ENCODE peak calls at places on chromosomes 3 and 15, in nine cellular contexts. One of them, this sample, is unnamed.

GRCh38 chr3:123449986-123450474 is 1.1 kb upstream of the ADCY5 start:
- DNase-seq in stomach: no peak
- DNase-seq in transverse colon: peak; percentile 17
- DNase-seq in ovary: peak; percentile 74
- DNase-seq in sigmoid colon: no peak
- DNase-seq in A549: no peak
- DNase-seq in H1: peak; percentile 79
- DNase-seq in K562: no peak
- DNase-seq in suprapubic skin: no peak
- DNase-seq in this sample: no peak

GRCh38 chr3:105747056-105747455 is 121.8 kb downstream of the CBLB start:
- DNase-seq in stomach: no peak
- DNase-seq in transverse colon: no peak
- DNase-seq in ovary: no peak
- DNase-seq in sigmoid colon: no peak
- DNase-seq in A549: peak; percentile 25
- DNase-seq in H1: no peak
- DNase-seq in K562: no peak
- DNase-seq in suprapubic skin: no peak
- DNase-seq in this sample: no peak

GRCh38 chr3:74121761-74122160 is 492.7 kb downstream of the CNTN3 start:
- DNase-seq in stomach: no peak
- DNase-seq in transverse colon: no peak
- DNase-seq in ovary: no peak
- DNase-seq in sigmoid colon: no peak
- DNase-seq in A549: no peak
- DNase-seq in H1: no peak
- DNase-seq in K562: no peak
- DNase-seq in suprapubic skin: no peak
- DNase-seq in this sample: no peak

GRCh38 chr3:57048052-57048671 is 12.3 kb upstream of the SPATA12 start:
- DNase-seq in stomach: no peak
- DNase-seq in transverse colon: no peak
- DNase-seq in ovary: no peak
- DNase-seq in sigmoid colon: peak; percentile 78
- DNase-seq in A549: no peak
- DNase-seq in H1: no peak
- DNase-seq in K562: no peak
- DNase-seq in suprapubic skin: peak; percentile 82
- DNase-seq in this sample: peak; percentile 26

GRCh38 chr3:38647217-38647970 is 2.1 kb downstream of the SCN5A start:
- DNase-seq in stomach: no peak
- DNase-seq in transverse colon: no peak
- DNase-seq in ovary: no peak
- DNase-seq in sigmoid colon: peak; percentile 42
- DNase-seq in A549: no peak
- DNase-seq in H1: no peak
- DNase-seq in K562: no peak
- DNase-seq in suprapubic skin: no peak
- DNase-seq in this sample: no peak

GRCh38 chr3:72782521-72782920 is 65.7 kb downstream of the SHQ1 start:
- DNase-seq in stomach: no peak
- DNase-seq in transverse colon: no peak
- DNase-seq in ovary: no peak
- DNase-seq in sigmoid colon: no peak
- DNase-seq in A549: no peak
- DNase-seq in H1: no peak
- DNase-seq in K562: no peak
- DNase-seq in suprapubic skin: no peak
- DNase-seq in this sample: no peak

GRCh38 chr3:129291487-129291886 is 12.8 kb downstream of the HMCES start:
- DNase-seq in stomach: no peak
- DNase-seq in transverse colon: no peak
- DNase-seq in ovary: no peak
- DNase-seq in sigmoid colon: no peak
- DNase-seq in A549: no peak
- DNase-seq in H1: no peak
- DNase-seq in K562: no peak
- DNase-seq in suprapubic skin: peak; percentile 25
- DNase-seq in this sample: no peak

GRCh38 chr15:69603369-69604049 is 150.9 kb downstream of the RPLP1 start:
- DNase-seq in stomach: no peak
- DNase-seq in transverse colon: no peak
- DNase-seq in ovary: no peak
- DNase-seq in sigmoid colon: no peak
- DNase-seq in A549: no peak
- DNase-seq in H1: no peak
- DNase-seq in K562: no peak
- DNase-seq in suprapubic skin: peak; percentile 7
- DNase-seq in this sample: no peak

GRCh38 chr15:25670025-25670554 is 193.0 kb downstream of the ATP10A start:
- DNase-seq in stomach: no peak
- DNase-seq in transverse colon: peak; percentile 21
- DNase-seq in ovary: peak; percentile 54
- DNase-seq in sigmoid colon: peak; percentile 89
- DNase-seq in A549: peak; percentile 7
- DNase-seq in H1: peak; percentile 67
- DNase-seq in K562: no peak
- DNase-seq in suprapubic skin: no peak
- DNase-seq in this sample: no peak

GRCh38 chr3:108472011-108472591 is 38.3 kb downstream of the MYH15 start:
- DNase-seq in stomach: no peak
- DNase-seq in transverse colon: no peak
- DNase-seq in ovary: no peak
- DNase-seq in sigmoid colon: no peak
- DNase-seq in A549: peak; percentile 73
- DNase-seq in H1: no peak
- DNase-seq in K562: no peak
- DNase-seq in suprapubic skin: no peak
- DNase-seq in this sample: no peak
- TF ChIP-seq EP300 in stomach: no peak
- TF ChIP-seq EP300 in transverse colon: no peak
- TF ChIP-seq EP300 in ovary: no peak
- TF ChIP-seq EP300 in sigmoid colon: no peak
- TF ChIP-seq EP300 in A549: no peak
- TF ChIP-seq EP300 in H1: no peak
- TF ChIP-seq EP300 in K562: no peak
- TF ChIP-seq EP300 in suprapubic skin: no peak
- TF ChIP-seq EP300 in this sample: no peak

GRCh38 chr3:71130516-71131384 is 452.8 kb downstream of the FOXP1 start:
- DNase-seq in stomach: peak; percentile 71
- DNase-seq in transverse colon: peak; percentile 79
- DNase-seq in ovary: peak; percentile 70
- DNase-seq in sigmoid colon: peak; percentile 86
- DNase-seq in A549: peak; percentile 59
- DNase-seq in H1: no peak
- DNase-seq in K562: no peak
- DNase-seq in suprapubic skin: peak; percentile 73
- DNase-seq in this sample: peak; percentile 45

GRCh38 chr3:71131893-71132314 is 451.6 kb downstream of the FOXP1 start:
- DNase-seq in stomach: no peak
- DNase-seq in transverse colon: no peak
- DNase-seq in ovary: no peak
- DNase-seq in sigmoid colon: no peak
- DNase-seq in A549: no peak
- DNase-seq in H1: no peak
- DNase-seq in K562: no peak
- DNase-seq in suprapubic skin: no peak
- DNase-seq in this sample: no peak

GRCh38 chr3:71131385-71131871 is 452.1 kb downstream of the FOXP1 start:
- DNase-seq in stomach: no peak
- DNase-seq in transverse colon: no peak
- DNase-seq in ovary: no peak
- DNase-seq in sigmoid colon: no peak
- DNase-seq in A549: no peak
- DNase-seq in H1: no peak
- DNase-seq in K562: no peak
- DNase-seq in suprapubic skin: no peak
- DNase-seq in this sample: no peak

GRCh38 chr3:71128951-71129350 is 454.6 kb downstream of the FOXP1 start:
- DNase-seq in stomach: no peak
- DNase-seq in transverse colon: no peak
- DNase-seq in ovary: no peak
- DNase-seq in sigmoid colon: no peak
- DNase-seq in A549: no peak
- DNase-seq in H1: no peak
- DNase-seq in K562: no peak
- DNase-seq in suprapubic skin: no peak
- DNase-seq in this sample: no peak

GRCh38 chr3:71129611-71130515 is 453.7 kb downstream of the FOXP1 start:
- DNase-seq in stomach: no peak
- DNase-seq in transverse colon: no peak
- DNase-seq in ovary: no peak
- DNase-seq in sigmoid colon: no peak
- DNase-seq in A549: peak; percentile 47
- DNase-seq in H1: no peak
- DNase-seq in K562: no peak
- DNase-seq in suprapubic skin: no peak
- DNase-seq in this sample: no peak
- TF ChIP-seq POLR2A in stomach: no peak
- TF ChIP-seq POLR2A in transverse colon: peak; percentile 6
- TF ChIP-seq POLR2A in ovary: no peak
- TF ChIP-seq POLR2A in sigmoid colon: no peak
- TF ChIP-seq POLR2A in A549: no peak
- TF ChIP-seq POLR2A in H1: no peak
- TF ChIP-seq POLR2A in K562: peak; percentile 48
- TF ChIP-seq POLR2A in suprapubic skin: no peak
- TF ChIP-seq POLR2A in this sample: peak; percentile 29

GRCh38 chr3:114151091-114151490 is 27.8 kb downstream of the DRD3 start:
- DNase-seq in stomach: no peak
- DNase-seq in transverse colon: no peak
- DNase-seq in ovary: no peak
- DNase-seq in sigmoid colon: no peak
- DNase-seq in A549: no peak
- DNase-seq in H1: no peak
- DNase-seq in K562: no peak
- DNase-seq in suprapubic skin: no peak
- DNase-seq in this sample: no peak

GRCh38 chr3:114147281-114147680 is 31.6 kb downstream of the DRD3 start:
- DNase-seq in stomach: no peak
- DNase-seq in transverse colon: no peak
- DNase-seq in ovary: no peak
- DNase-seq in sigmoid colon: no peak
- DNase-seq in A549: peak; percentile 8
- DNase-seq in H1: peak; percentile 50
- DNase-seq in K562: no peak
- DNase-seq in suprapubic skin: no peak
- DNase-seq in this sample: no peak

GRCh38 chr3:114143817-114144216 is 35.0 kb downstream of the DRD3 start:
- DNase-seq in stomach: no peak
- DNase-seq in transverse colon: no peak
- DNase-seq in ovary: no peak
- DNase-seq in sigmoid colon: no peak
- DNase-seq in A549: no peak
- DNase-seq in H1: no peak
- DNase-seq in K562: no peak
- DNase-seq in suprapubic skin: no peak
- DNase-seq in this sample: no peak

DNA sequence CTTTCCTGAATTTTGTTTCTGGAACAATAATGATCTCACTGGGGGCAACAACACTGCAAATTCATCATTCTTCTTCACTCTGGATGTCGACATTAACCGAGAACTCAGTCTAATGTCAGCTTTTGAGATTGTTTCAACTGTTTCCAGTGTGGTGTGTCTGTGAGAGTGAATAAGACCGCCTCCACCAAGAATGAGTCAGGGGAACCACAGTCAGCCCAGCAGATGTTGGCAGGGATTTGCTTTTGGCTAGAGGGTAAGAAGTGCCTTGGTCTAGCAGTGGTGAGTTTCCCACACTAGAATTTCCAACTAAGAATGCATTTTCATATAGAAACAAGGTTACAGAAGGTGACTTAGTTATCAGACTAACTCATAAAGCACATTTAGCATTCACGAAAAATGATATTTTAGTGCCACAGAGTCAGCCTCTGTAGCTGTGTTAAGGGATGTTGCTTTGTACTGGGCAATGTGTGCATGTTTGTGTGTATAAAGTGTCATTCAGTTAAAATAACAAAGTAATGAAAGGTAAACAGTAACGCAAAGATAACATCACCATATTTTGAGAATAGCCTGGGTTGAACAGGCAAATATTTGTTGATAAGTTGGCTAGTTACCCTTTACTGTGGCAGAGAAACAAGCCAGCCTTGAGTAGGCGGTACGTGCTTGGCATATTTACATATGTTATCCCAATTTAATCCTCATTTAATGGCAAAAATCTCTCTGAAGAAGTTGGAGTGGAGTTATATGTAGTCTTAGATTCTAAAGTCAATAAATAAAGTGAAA is 33.8 kb downstream of the DRD3 start:
- DNase-seq in stomach: peak; percentile 28
- DNase-seq in transverse colon: no peak
- DNase-seq in ovary: no peak
- DNase-seq in sigmoid colon: no peak
- DNase-seq in A549: peak; percentile 5
- DNase-seq in H1: no peak
- DNase-seq in K562: no peak
- DNase-seq in suprapubic skin: no peak
- DNase-seq in this sample: no peak
- TF ChIP-seq EP300 in stomach: no peak
- TF ChIP-seq EP300 in transverse colon: no peak
- TF ChIP-seq EP300 in ovary: no peak
- TF ChIP-seq EP300 in sigmoid colon: no peak
- TF ChIP-seq EP300 in A549: no peak
- TF ChIP-seq EP300 in H1: no peak
- TF ChIP-seq EP300 in K562: no peak
- TF ChIP-seq EP300 in suprapubic skin: no peak
- TF ChIP-seq EP300 in this sample: no peak

GRCh38 chr3:187746479-187747335 is 1.4 kb upstream of the BCL6 start:
- DNase-seq in stomach: no peak
- DNase-seq in transverse colon: no peak
- DNase-seq in ovary: no peak
- DNase-seq in sigmoid colon: no peak
- DNase-seq in A549: no peak
- DNase-seq in H1: no peak
- DNase-seq in K562: no peak
- DNase-seq in suprapubic skin: no peak
- DNase-seq in this sample: no peak

GRCh38 chr3:187750041-187750512 is 4.8 kb upstream of the BCL6 start:
- DNase-seq in stomach: peak; percentile 84
- DNase-seq in transverse colon: peak; percentile 74
- DNase-seq in ovary: peak; percentile 34
- DNase-seq in sigmoid colon: peak; percentile 78
- DNase-seq in A549: peak; percentile 66
- DNase-seq in H1: peak; percentile 65
- DNase-seq in K562: no peak
- DNase-seq in suprapubic skin: peak; percentile 70
- DNase-seq in this sample: no peak

GRCh38 chr3:187746059-187746453 is 788 bp upstream of the BCL6 start:
- DNase-seq in stomach: no peak
- DNase-seq in transverse colon: no peak
- DNase-seq in ovary: no peak
- DNase-seq in sigmoid colon: no peak
- DNase-seq in A549: no peak
- DNase-seq in H1: no peak
- DNase-seq in K562: no peak
- DNase-seq in suprapubic skin: no peak
- DNase-seq in this sample: no peak

GRCh38 chr3:187747506-187747905 is 2.2 kb upstream of the BCL6 start:
- DNase-seq in stomach: no peak
- DNase-seq in transverse colon: no peak
- DNase-seq in ovary: no peak
- DNase-seq in sigmoid colon: no peak
- DNase-seq in A549: no peak
- DNase-seq in H1: no peak
- DNase-seq in K562: no peak
- DNase-seq in suprapubic skin: no peak
- DNase-seq in this sample: no peak

GRCh38 chr3:187748050-187748481 is 2.8 kb upstream of the BCL6 start:
- DNase-seq in stomach: peak; percentile 96
- DNase-seq in transverse colon: peak; percentile 96
- DNase-seq in ovary: peak; percentile 93
- DNase-seq in sigmoid colon: peak; percentile 96
- DNase-seq in A549: peak; percentile 67
- DNase-seq in H1: peak; percentile 99
- DNase-seq in K562: peak; percentile 79
- DNase-seq in suprapubic skin: peak; percentile 95
- DNase-seq in this sample: peak; percentile 96
- TF ChIP-seq POLR2A in stomach: no peak
- TF ChIP-seq POLR2A in transverse colon: no peak
- TF ChIP-seq POLR2A in ovary: peak; percentile 7
- TF ChIP-seq POLR2A in sigmoid colon: no peak
- TF ChIP-seq POLR2A in A549: no peak
- TF ChIP-seq POLR2A in H1: no peak
- TF ChIP-seq POLR2A in K562: no peak
- TF ChIP-seq POLR2A in suprapubic skin: no peak
- TF ChIP-seq POLR2A in this sample: no peak

This sample was measured in tibial nerve.